ENCODE peak calls at places on chromosomes 11 and 22, in six cellular contexts. G is A549; K is activated naive CD8-positive, alpha-beta T cell treated with anti-CD3 and anti-CD28 coated beads, Interleukin-2, amount 50 U/mL, for 24 hours; R is endothelial cell; N is midbrain; D is mucosa of descending colon. X is an unnamed sample.

GRCh38 chr11:44837650-44838049 is 110.9 kb downstream of the TSPAN18 start:
- DNase-seq in G (no peak), K (no peak), R (no peak), N (no peak), D (no peak), X (no peak)

GRCh38 chr11:9225748-9226298 is 39.3 kb downstream of the DENND5A start:
- DNase-seq in G (no peak), K (no peak), R (no peak), N (no peak), D (no peak), X (no peak)

GRCh38 chr22:43109921-43110443 is 568 bp upstream of the BIK start:
- DNase-seq in G (no peak), K (no peak), R (peak; percentile 18), N (no peak), D (no peak), X (no peak)

GRCh38 chr11:73177380-73178091 is 35.4 kb upstream of the FCHSD2 start:
- DNase-seq in G (no peak), K (no peak), R (no peak), N (peak; percentile 39), D (no peak), X (no peak)

GRCh38 chr22:23068096-23068831 is 2.1 kb upstream of the GNAZ start:
- DNase-seq in G (no peak), K (no peak), R (no peak), N (no peak), D (peak; percentile 37), X (no peak)

GRCh38 chr11:2976289-2977063 is 15.7 kb downstream of the NAP1L4 start:
- DNase-seq in G (no peak), K (no peak), R (no peak), N (no peak), D (no peak), X (no peak)

GRCh38 chr11:17428930-17429329 is 40.5 kb upstream of the KCNJ11 start:
- DNase-seq in G (no peak), K (no peak), R (no peak), N (no peak), D (no peak), X (no peak)

GRCh38 chr11:19774817-19775600 is 62.4 kb downstream of the NAV2 start:
- DNase-seq in G (no peak), K (no peak), R (no peak), N (no peak), D (no peak), X (no peak)

GRCh38 chr11:6238902-6239301 is at the start of gene CNGA4:
- DNase-seq in G (no peak), K (no peak), R (no peak), N (no peak), D (no peak), X (no peak)

GRCh38 chr11:35214792-35215193 is 75.8 kb downstream of the CD44 start:
- DNase-seq in G (no peak), K (peak; percentile 48), R (no peak), N (no peak), D (no peak), X (no peak)

GRCh38 chr11:86800076-86800955 is at the start of gene PRSS23:
- DNase-seq in G (peak; percentile 70), K (peak; percentile 40), R (peak; percentile 46), N (no peak), D (peak; percentile 77), X (no peak)

GRCh38 chr22:27531782-27532530 is 269.6 kb downstream of the MN1 start:
- DNase-seq in G (no peak), K (no peak), R (no peak), N (no peak), D (no peak), X (no peak)

GRCh38 chr11:36002196-36002595 is 58.3 kb downstream of the LDLRAD3 start:
- DNase-seq in G (no peak), K (no peak), R (no peak), N (peak; percentile 41), D (no peak), X (no peak)

GRCh38 chr11:26276798-26277424 is 55.0 kb upstream of the ANO3 start:
- DNase-seq in G (peak; percentile 10), K (peak; percentile 23), R (peak; percentile 73), N (peak; percentile 65), D (no peak), X (no peak)

GRCh38 chr11:128302425-128303186 is 284.8 kb downstream of the ETS1 start:
- DNase-seq in G (no peak), K (peak; percentile 48), R (no peak), N (no peak), D (no peak), X (no peak)

GRCh38 chr22:37283393-37283937 is 1.2 kb downstream of the CYTH4 start:
- DNase-seq in G (no peak), K (peak; percentile 55), R (no peak), N (no peak), D (peak; percentile 84), X (no peak)

GRCh38 chr22:35071784-35072183 is 5.8 kb downstream of the ISX start:
- DNase-seq in G (no peak), K (no peak), R (no peak), N (no peak), D (no peak), X (no peak)

GRCh38 chr22:36744791-36745190 is 31.1 kb downstream of the IFT27 start:
- DNase-seq in G (no peak), K (no peak), R (no peak), N (no peak), D (no peak), X (no peak)

GRCh38 chr11:73325036-73325981 is 17.2 kb downstream of the ARHGEF17 start:
- DNase-seq in G (no peak), K (no peak), R (no peak), N (no peak), D (no peak), X (peak; percentile 95)

GRCh38 chr11:81673001-81673400 is 1060.7 kb downstream of the FAM181B start:
- DNase-seq in G (no peak), K (no peak), R (no peak), N (no peak), D (no peak), X (no peak)

GRCh38 chr22:41598891-41599635 is 9.4 kb upstream of the PMM1 start:
- DNase-seq in G (no peak), K (no peak), R (no peak), N (no peak), D (no peak), X (no peak)

GRCh38 chr11:33790088-33790487 is 15.8 kb upstream of the FBXO3 start:
- DNase-seq in G (no peak), K (no peak), R (no peak), N (no peak), D (no peak), X (no peak)

GRCh38 chr11:111370902-111371578 is 8.0 kb downstream of the POU2AF1 start:
- DNase-seq in G (no peak), K (peak; percentile 29), R (no peak), N (no peak), D (no peak), X (no peak)

GRCh38 chr11:17434108-17434507 is 42.5 kb downstream of the ABCC8 start:
- DNase-seq in G (no peak), K (no peak), R (no peak), N (no peak), D (no peak), X (no peak)

GRCh38 chr11:76918941-76919386 is 58.2 kb downstream of the ACER3 start:
- DNase-seq in G (peak; percentile 21), K (no peak), R (no peak), N (peak; percentile 79), D (no peak), X (peak; percentile 24)

GRCh38 chr11:19453893-19454292 is 213.1 kb upstream of the E2F8 start:
- DNase-seq in G (no peak), K (no peak), R (no peak), N (peak; percentile 5), D (no peak), X (no peak)

GRCh38 chr11:94134651-94135512 is 6.2 kb downstream of the PANX1 start:
- DNase-seq in G (no peak), K (peak; percentile 39), R (no peak), N (peak; percentile 31), D (no peak), X (no peak)

GRCh38 chr11:61834278-61835004 is 6.3 kb downstream of the FADS2 start:
- DNase-seq in G (no peak), K (peak; percentile 61), R (peak; percentile 77), N (peak; percentile 44), D (no peak), X (no peak)

GRCh38 chr11:102226702-102227101 is 90.6 kb upstream of the BIRC3 start:
- DNase-seq in G (no peak), K (no peak), R (no peak), N (no peak), D (no peak), X (no peak)

GRCh38 chr11:134447696-134448095 is 35.7 kb upstream of the B3GAT1 start:
- DNase-seq in G (no peak), K (no peak), R (no peak), N (no peak), D (no peak), X (no peak)

GRCh38 chr11:128470081-128470480 is 117.3 kb downstream of the ETS1 start:
- DNase-seq in G (no peak), K (no peak), R (no peak), N (no peak), D (no peak), X (no peak)

GRCh38 chr11:65295571-65296338 is 18.9 kb upstream of the CDC42EP2 start:
- DNase-seq in G (no peak), K (no peak), R (no peak), N (no peak), D (no peak), X (no peak)

GRCh38 chr22:39666926-39667325 is 96.4 kb downstream of the CACNA1I start:
- DNase-seq in G (no peak), K (no peak), R (no peak), N (no peak), D (no peak), X (no peak)

GRCh38 chr11:108117746-108118371 is 3.5 kb upstream of the ACAT1 start:
- DNase-seq in G (peak; percentile 35), K (no peak), R (no peak), N (no peak), D (no peak), X (peak; percentile 1)

GRCh38 chr22:27212617-27213177 is 555.3 kb downstream of the MIAT start:
- DNase-seq in G (peak; percentile 41), K (no peak), R (peak; percentile 48), N (no peak), D (no peak), X (no peak)